ENCODE peak calls at places on chromosomes 12 and 14, in seven cellular contexts. One of them, this sample, is unnamed. For H3K4me1, the result is how much of the 10 kb centered on the place peaks cover.

GRCh38 chr14:44613061-44613712 is 106.1 kb upstream of the FSCB start:
- DNase-seq in H1: no peak
- DNase-seq in suprapubic skin: no peak
- DNase-seq in A549: no peak
- DNase-seq in sigmoid colon: no peak
- DNase-seq in transverse colon: no peak
- DNase-seq in K562: no peak
- DNase-seq in this sample: no peak

GRCh38 chr14:91250912-91251311 is 6.4 kb upstream of the GPR68 start:
- DNase-seq in H1: no peak
- DNase-seq in suprapubic skin: no peak
- DNase-seq in A549: no peak
- DNase-seq in sigmoid colon: no peak
- DNase-seq in transverse colon: no peak
- DNase-seq in K562: no peak
- DNase-seq in this sample: no peak

GRCh38 chr14:61418749-61419148 is 97.4 kb downstream of the PRKCH start:
- DNase-seq in H1: no peak
- DNase-seq in suprapubic skin: no peak
- DNase-seq in A549: no peak
- DNase-seq in sigmoid colon: no peak
- DNase-seq in transverse colon: no peak
- DNase-seq in K562: no peak
- DNase-seq in this sample: no peak

GRCh38 chr12:113090740-113091139 is 34.2 kb downstream of the DTX1 start:
- DNase-seq in H1: no peak
- DNase-seq in suprapubic skin: no peak
- DNase-seq in A549: no peak
- DNase-seq in sigmoid colon: no peak
- DNase-seq in transverse colon: no peak
- DNase-seq in K562: no peak
- DNase-seq in this sample: no peak

GRCh38 chr12:47943492-47944359 is 19.7 kb upstream of the TMEM106C start:
- DNase-seq in H1: no peak
- DNase-seq in suprapubic skin: no peak
- DNase-seq in A549: no peak
- DNase-seq in sigmoid colon: peak
- DNase-seq in transverse colon: peak
- DNase-seq in K562: no peak
- DNase-seq in this sample: no peak

GRCh38 chr14:77270361-77271112 is 469 bp downstream of the NGB start:
- DNase-seq in H1: peak
- DNase-seq in suprapubic skin: no peak
- DNase-seq in A549: no peak
- DNase-seq in sigmoid colon: no peak
- DNase-seq in transverse colon: no peak
- DNase-seq in K562: no peak
- DNase-seq in this sample: no peak

GRCh38 chr12:46811185-46811584 is 14.6 kb downstream of the SLC38A4 start:
- DNase-seq in H1: no peak
- DNase-seq in suprapubic skin: no peak
- DNase-seq in A549: no peak
- DNase-seq in sigmoid colon: no peak
- DNase-seq in transverse colon: no peak
- DNase-seq in K562: no peak
- DNase-seq in this sample: no peak

GRCh38 chr14:88955470-88955869 is 131.0 kb downstream of the TTC8 start:
- DNase-seq in H1: no peak
- DNase-seq in suprapubic skin: no peak
- DNase-seq in A549: no peak
- DNase-seq in sigmoid colon: no peak
- DNase-seq in transverse colon: no peak
- DNase-seq in K562: no peak
- DNase-seq in this sample: no peak

GRCh38 chr14:67879026-67879425 is 59.4 kb downstream of the RAD51B start:
- DNase-seq in H1: no peak
- DNase-seq in suprapubic skin: no peak
- DNase-seq in A549: no peak
- DNase-seq in sigmoid colon: no peak
- DNase-seq in transverse colon: no peak
- DNase-seq in K562: no peak
- DNase-seq in this sample: no peak

GRCh38 chr12:1915082-1915968 is 3.1 kb downstream of the CACNA2D4 start:
- DNase-seq in H1: peak
- DNase-seq in suprapubic skin: peak
- DNase-seq in A549: no peak
- DNase-seq in sigmoid colon: peak
- DNase-seq in transverse colon: no peak
- DNase-seq in K562: peak
- DNase-seq in this sample: no peak

GRCh38 chr14:44893535-44893934 is 68.2 kb downstream of the KLHL28 start:
- DNase-seq in H1: no peak
- DNase-seq in suprapubic skin: no peak
- DNase-seq in A549: no peak
- DNase-seq in sigmoid colon: no peak
- DNase-seq in transverse colon: no peak
- DNase-seq in K562: no peak
- DNase-seq in this sample: no peak

GRCh38 chr12:25324861-25325260 is 74.1 kb upstream of the KRAS start:
- DNase-seq in H1: no peak
- DNase-seq in suprapubic skin: no peak
- DNase-seq in A549: no peak
- DNase-seq in sigmoid colon: no peak
- DNase-seq in transverse colon: no peak
- DNase-seq in K562: no peak
- DNase-seq in this sample: no peak

GRCh38 chr14:53953828-53954550 is 2.6 kb downstream of the BMP4 start:
- DNase-seq in H1: peak
- DNase-seq in suprapubic skin: no peak
- DNase-seq in A549: peak
- DNase-seq in sigmoid colon: peak
- DNase-seq in transverse colon: peak
- DNase-seq in K562: no peak
- DNase-seq in this sample: peak

GRCh38 chr14:95255487-95255886 is 64.2 kb downstream of the CLMN start:
- DNase-seq in H1: peak
- DNase-seq in suprapubic skin: peak
- DNase-seq in A549: peak
- DNase-seq in sigmoid colon: no peak
- DNase-seq in transverse colon: peak
- DNase-seq in K562: peak
- DNase-seq in this sample: no peak

GRCh38 chr14:104378636-104379225 is 200.8 kb upstream of the C14orf180 start:
- DNase-seq in H1: no peak
- DNase-seq in suprapubic skin: no peak
- DNase-seq in A549: no peak
- DNase-seq in sigmoid colon: no peak
- DNase-seq in transverse colon: no peak
- DNase-seq in K562: no peak
- DNase-seq in this sample: no peak
- TF ChIP-seq EP300 in H1: no peak
- TF ChIP-seq EP300 in suprapubic skin: no peak
- TF ChIP-seq EP300 in A549: no peak
- TF ChIP-seq EP300 in sigmoid colon: no peak
- TF ChIP-seq EP300 in transverse colon: no peak
- TF ChIP-seq EP300 in K562: no peak
- TF ChIP-seq EP300 in this sample: no peak

GRCh38 chr12:666066-666465 is 2.8 kb upstream of the NINJ2 start:
- DNase-seq in H1: no peak
- DNase-seq in suprapubic skin: no peak
- DNase-seq in A549: no peak
- DNase-seq in sigmoid colon: no peak
- DNase-seq in transverse colon: no peak
- DNase-seq in K562: no peak
- DNase-seq in this sample: no peak

GRCh38 chr12:664075-664778 is 982 bp upstream of the NINJ2 start:
- DNase-seq in H1: no peak
- DNase-seq in suprapubic skin: no peak
- DNase-seq in A549: no peak
- DNase-seq in sigmoid colon: no peak
- DNase-seq in transverse colon: no peak
- DNase-seq in K562: no peak
- DNase-seq in this sample: no peak

GRCh38 chr12:664779-665092 is 1.5 kb upstream of the NINJ2 start:
- DNase-seq in H1: no peak
- DNase-seq in suprapubic skin: no peak
- DNase-seq in A549: no peak
- DNase-seq in sigmoid colon: no peak
- DNase-seq in transverse colon: no peak
- DNase-seq in K562: no peak
- DNase-seq in this sample: no peak

GRCh38 chr12:668092-668481 is 4.8 kb upstream of the NINJ2 start:
- DNase-seq in H1: no peak
- DNase-seq in suprapubic skin: no peak
- DNase-seq in A549: no peak
- DNase-seq in sigmoid colon: no peak
- DNase-seq in transverse colon: no peak
- DNase-seq in K562: no peak
- DNase-seq in this sample: no peak

DNA sequence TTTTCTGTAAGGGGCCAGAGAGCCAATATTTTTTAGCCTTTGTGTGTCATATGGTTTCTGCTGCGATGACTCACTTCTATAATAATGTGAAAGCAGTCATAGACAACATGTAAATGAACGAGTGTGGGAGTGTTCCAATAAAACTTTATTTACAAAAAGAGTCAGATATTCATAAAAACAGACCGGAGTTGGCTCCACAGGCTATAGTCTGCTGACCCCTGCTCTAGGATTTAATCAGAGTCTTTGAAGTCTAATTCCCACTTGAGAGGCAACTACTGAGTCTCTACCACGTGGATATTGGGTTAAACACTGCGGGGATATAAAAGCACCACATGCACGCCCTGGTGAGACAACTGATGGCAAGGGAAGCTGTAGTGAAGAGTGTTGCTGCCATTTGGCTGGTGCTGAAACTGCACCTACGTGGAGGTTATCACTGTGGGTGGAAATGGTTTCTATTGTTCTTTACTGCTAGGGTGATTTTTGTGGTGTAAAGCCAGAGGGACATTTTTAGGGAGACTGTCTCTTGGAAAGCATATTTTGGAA is 3.6 kb upstream of the NINJ2 start:
- DNase-seq in H1: no peak
- DNase-seq in suprapubic skin: no peak
- DNase-seq in A549: no peak
- DNase-seq in sigmoid colon: no peak
- DNase-seq in transverse colon: no peak
- DNase-seq in K562: no peak
- DNase-seq in this sample: no peak
- TF ChIP-seq POLR2A in H1: no peak
- TF ChIP-seq POLR2A in suprapubic skin: no peak
- TF ChIP-seq POLR2A in A549: no peak
- TF ChIP-seq POLR2A in sigmoid colon: no peak
- TF ChIP-seq POLR2A in transverse colon: no peak
- TF ChIP-seq POLR2A in K562: no peak
- TF ChIP-seq POLR2A in this sample: no peak

GRCh38 chr12:116432321-116432750 is 126.8 kb upstream of the MAP1LC3B2 start:
- DNase-seq in H1: no peak
- DNase-seq in suprapubic skin: no peak
- DNase-seq in A549: no peak
- DNase-seq in sigmoid colon: peak
- DNase-seq in transverse colon: no peak
- DNase-seq in K562: no peak
- DNase-seq in this sample: no peak

GRCh38 chr12:116431677-116432300 is 127.4 kb upstream of the MAP1LC3B2 start:
- DNase-seq in H1: no peak
- DNase-seq in suprapubic skin: no peak
- DNase-seq in A549: no peak
- DNase-seq in sigmoid colon: no peak
- DNase-seq in transverse colon: no peak
- DNase-seq in K562: no peak
- DNase-seq in this sample: no peak

GRCh38 chr12:116427200-116427932 is 131.8 kb upstream of the MAP1LC3B2 start:
- DNase-seq in H1: peak
- DNase-seq in suprapubic skin: no peak
- DNase-seq in A549: peak
- DNase-seq in sigmoid colon: no peak
- DNase-seq in transverse colon: no peak
- DNase-seq in K562: no peak
- DNase-seq in this sample: no peak

GRCh38 chr12:116434155-116435065 is 124.8 kb upstream of the MAP1LC3B2 start:
- DNase-seq in H1: peak
- DNase-seq in suprapubic skin: peak
- DNase-seq in A549: peak
- DNase-seq in sigmoid colon: peak
- DNase-seq in transverse colon: peak
- DNase-seq in K562: peak
- DNase-seq in this sample: peak

GRCh38 chr12:116430911-116431565 is 128.1 kb upstream of the MAP1LC3B2 start:
- DNase-seq in H1: no peak
- DNase-seq in suprapubic skin: no peak
- DNase-seq in A549: no peak
- DNase-seq in sigmoid colon: no peak
- DNase-seq in transverse colon: no peak
- DNase-seq in K562: no peak
- DNase-seq in this sample: no peak
- H3K4me1 ChIP-seq in H1: under half
- H3K4me1 ChIP-seq in suprapubic skin: under half
- H3K4me1 ChIP-seq in A549: under half
- H3K4me1 ChIP-seq in sigmoid colon: under half
- H3K4me1 ChIP-seq in transverse colon: under half
- H3K4me1 ChIP-seq in K562: under half
- H3K4me1 ChIP-seq in this sample: under half

GRCh38 chr14:69108358-69108757 is 44.6 kb downstream of the DCAF5 start:
- DNase-seq in H1: no peak
- DNase-seq in suprapubic skin: no peak
- DNase-seq in A549: no peak
- DNase-seq in sigmoid colon: no peak
- DNase-seq in transverse colon: no peak
- DNase-seq in K562: no peak
- DNase-seq in this sample: no peak

GRCh38 chr14:69106451-69106850 is 46.5 kb downstream of the DCAF5 start:
- DNase-seq in H1: no peak
- DNase-seq in suprapubic skin: no peak
- DNase-seq in A549: no peak
- DNase-seq in sigmoid colon: no peak
- DNase-seq in transverse colon: no peak
- DNase-seq in K562: no peak
- DNase-seq in this sample: no peak

GRCh38 chr14:69105326-69105725 is 47.6 kb downstream of the DCAF5 start:
- DNase-seq in H1: no peak
- DNase-seq in suprapubic skin: no peak
- DNase-seq in A549: no peak
- DNase-seq in sigmoid colon: no peak
- DNase-seq in transverse colon: no peak
- DNase-seq in K562: no peak
- DNase-seq in this sample: no peak

DNA sequence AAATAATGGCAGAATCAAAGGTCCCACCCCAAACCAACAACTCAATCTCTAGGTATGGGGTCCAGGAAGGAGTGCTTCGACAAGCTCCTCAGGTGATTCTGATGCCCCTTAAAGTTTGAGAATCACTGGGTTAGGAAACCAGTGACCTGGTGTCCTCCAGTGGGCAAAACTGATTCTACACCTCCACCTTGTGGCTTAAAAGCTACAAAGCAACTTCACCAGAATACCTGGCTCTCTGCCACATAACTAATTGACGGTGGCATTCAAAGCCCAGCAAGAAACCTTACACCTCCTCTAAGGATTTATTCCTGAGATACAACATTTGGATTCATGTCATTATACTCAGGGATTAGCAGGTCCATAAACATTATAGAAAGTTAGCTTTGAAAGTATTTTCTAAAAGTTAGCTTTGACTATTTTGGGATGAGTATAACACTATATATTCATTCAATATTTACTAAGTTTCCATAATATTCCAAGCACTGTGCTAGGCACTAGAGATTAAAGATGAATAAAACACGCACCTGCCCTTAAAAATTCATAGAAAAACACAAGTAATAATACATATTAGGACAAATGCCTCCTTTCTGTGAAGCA is 45.4 kb downstream of the DCAF5 start:
- DNase-seq in H1: no peak
- DNase-seq in suprapubic skin: no peak
- DNase-seq in A549: peak
- DNase-seq in sigmoid colon: no peak
- DNase-seq in transverse colon: peak
- DNase-seq in K562: peak
- DNase-seq in this sample: peak
- TF ChIP-seq EP300 in H1: no peak
- TF ChIP-seq EP300 in suprapubic skin: no peak
- TF ChIP-seq EP300 in A549: no peak
- TF ChIP-seq EP300 in sigmoid colon: no peak
- TF ChIP-seq EP300 in transverse colon: no peak
- TF ChIP-seq EP300 in K562: no peak
- TF ChIP-seq EP300 in this sample: no peak

This sample was measured in ovary.